ENCODE peak calls at places on chromosomes 11 and 22, in seven cellular contexts. X is psoas muscle; A is DMS153; T is EH; Y is activated CD8-positive, alpha-beta T cell treated with anti-CD3 and anti-CD28 coated beads, Interleukin-2, amount 10 ng/mL, durations not matched to agents 7 days and 5 days; P is CD4-positive, CD25-positive, alpha-beta regulatory T cell; B is posterior cingulate gyrus. L is an unnamed sample.

GRCh38 chr11:102234779-102235439 is 82.4 kb upstream of the BIRC3 start:
- DNase-seq in Y (no peak), P (no peak), T (peak), B (no peak), A (no peak), X (no peak), L (no peak)

GRCh38 chr11:131998020-131998419 is 627.6 kb downstream of the NTM start:
- DNase-seq in P (no peak), B (no peak), X (no peak), Y (no peak), T (peak), A (peak), L (no peak)

GRCh38 chr11:76282106-76282630 is 75.9 kb upstream of the WNT11 start:
- DNase-seq in B (no peak), X (no peak), T (no peak), A (no peak), P (no peak), Y (no peak), L (no peak)

GRCh38 chr11:87740968-87741367 is 434.3 kb downstream of the RAB38 start:
- DNase-seq in A (no peak), X (no peak), Y (no peak), P (no peak), B (no peak), T (no peak), L (no peak)

GRCh38 chr11:72683782-72684200 is 9.6 kb upstream of the PDE2A start:
- DNase-seq in A (no peak), B (peak), T (peak), P (peak), Y (peak), X (peak), L (peak)

GRCh38 chr11:67483901-67484665 is 1.3 kb downstream of the AIP start:
- DNase-seq in P (peak), A (no peak), T (no peak), X (no peak), Y (peak), B (no peak), L (no peak)

GRCh38 chr22:30968015-30968923 is at the start of gene MORC2:
- DNase-seq in Y (no peak), B (peak), A (peak), X (peak), P (no peak), T (no peak), L (peak)

GRCh38 chr11:64745219-64745522 is 1.2 kb upstream of the RASGRP2 start:
- DNase-seq in T (no peak), Y (peak), B (peak), A (no peak), X (peak), P (peak), L (peak)